ENCODE peak calls at places on chromosomes 7 and 10, in nine cellular contexts. One of them, this sample, is unnamed.

GRCh38 chr7:138987686-138988085 is 6.5 kb upstream of the KIAA1549 start:
- DNase-seq in retina: no peak
- DNase-seq in transverse colon: no peak
- DNase-seq in GM13976: no peak
- DNase-seq in astrocyte of the hippocampus: no peak
- DNase-seq in smooth muscle cell of the brain vasculature: no peak
- DNase-seq in activated T-helper 9 cell treated with anti-CD3 and anti-CD28 coated beads, Interleukin-2, amount 50 U/mL, for 16 hours: no peak
- DNase-seq in hippocampal formation: no peak
- DNase-seq in SW480: no peak
- DNase-seq in this sample: no peak

GRCh38 chr10:78916227-78916626 is 152.5 kb upstream of the ZMIZ1 start:
- DNase-seq in SW480: no peak
- DNase-seq in astrocyte of the hippocampus: no peak
- DNase-seq in smooth muscle cell of the brain vasculature: no peak
- DNase-seq in GM13976: no peak
- DNase-seq in retina: no peak
- DNase-seq in hippocampal formation: no peak
- DNase-seq in transverse colon: no peak
- DNase-seq in activated T-helper 9 cell treated with anti-CD3 and anti-CD28 coated beads, Interleukin-2, amount 50 U/mL, for 16 hours: no peak
- DNase-seq in this sample: no peak

GRCh38 chr7:132972745-132973144 is 109.1 kb downstream of the CHCHD3 start:
- DNase-seq in GM13976: no peak
- DNase-seq in smooth muscle cell of the brain vasculature: no peak
- DNase-seq in retina: no peak
- DNase-seq in astrocyte of the hippocampus: no peak
- DNase-seq in transverse colon: no peak
- DNase-seq in hippocampal formation: no peak
- DNase-seq in activated T-helper 9 cell treated with anti-CD3 and anti-CD28 coated beads, Interleukin-2, amount 50 U/mL, for 16 hours: no peak
- DNase-seq in SW480: no peak
- DNase-seq in this sample: no peak

GRCh38 chr7:69177326-69177897 is 420.9 kb upstream of the AUTS2 start:
- DNase-seq in smooth muscle cell of the brain vasculature: no peak
- DNase-seq in transverse colon: peak
- DNase-seq in GM13976: no peak
- DNase-seq in hippocampal formation: no peak
- DNase-seq in astrocyte of the hippocampus: no peak
- DNase-seq in SW480: no peak
- DNase-seq in activated T-helper 9 cell treated with anti-CD3 and anti-CD28 coated beads, Interleukin-2, amount 50 U/mL, for 16 hours: no peak
- DNase-seq in retina: no peak
- DNase-seq in this sample: no peak

GRCh38 chr10:98258683-98259454 is 9.1 kb downstream of the LOXL4 start:
- DNase-seq in astrocyte of the hippocampus: peak
- DNase-seq in retina: no peak
- DNase-seq in hippocampal formation: no peak
- DNase-seq in activated T-helper 9 cell treated with anti-CD3 and anti-CD28 coated beads, Interleukin-2, amount 50 U/mL, for 16 hours: no peak
- DNase-seq in SW480: peak
- DNase-seq in GM13976: no peak
- DNase-seq in smooth muscle cell of the brain vasculature: no peak
- DNase-seq in transverse colon: no peak
- DNase-seq in this sample: no peak

GRCh38 chr7:81693080-81693479 is 76.8 kb downstream of the HGF start:
- DNase-seq in astrocyte of the hippocampus: no peak
- DNase-seq in retina: no peak
- DNase-seq in hippocampal formation: no peak
- DNase-seq in activated T-helper 9 cell treated with anti-CD3 and anti-CD28 coated beads, Interleukin-2, amount 50 U/mL, for 16 hours: no peak
- DNase-seq in transverse colon: no peak
- DNase-seq in GM13976: no peak
- DNase-seq in smooth muscle cell of the brain vasculature: no peak
- DNase-seq in SW480: no peak
- DNase-seq in this sample: no peak

GRCh38 chr10:59362184-59362966 is at the start of gene FAM13C:
- DNase-seq in transverse colon: peak
- DNase-seq in hippocampal formation: peak
- DNase-seq in astrocyte of the hippocampus: peak
- DNase-seq in SW480: peak
- DNase-seq in activated T-helper 9 cell treated with anti-CD3 and anti-CD28 coated beads, Interleukin-2, amount 50 U/mL, for 16 hours: no peak
- DNase-seq in smooth muscle cell of the brain vasculature: no peak
- DNase-seq in retina: peak
- DNase-seq in GM13976: peak
- DNase-seq in this sample: peak

GRCh38 chr10:13727574-13727973 is 140.8 kb downstream of the PRPF18 start:
- DNase-seq in hippocampal formation: no peak
- DNase-seq in astrocyte of the hippocampus: no peak
- DNase-seq in smooth muscle cell of the brain vasculature: no peak
- DNase-seq in SW480: no peak
- DNase-seq in transverse colon: no peak
- DNase-seq in GM13976: no peak
- DNase-seq in activated T-helper 9 cell treated with anti-CD3 and anti-CD28 coated beads, Interleukin-2, amount 50 U/mL, for 16 hours: no peak
- DNase-seq in retina: no peak
- DNase-seq in this sample: no peak

GRCh38 chr7:67206452-67206851 is 209.8 kb downstream of the TYW1 start:
- DNase-seq in activated T-helper 9 cell treated with anti-CD3 and anti-CD28 coated beads, Interleukin-2, amount 50 U/mL, for 16 hours: no peak
- DNase-seq in GM13976: no peak
- DNase-seq in SW480: no peak
- DNase-seq in astrocyte of the hippocampus: no peak
- DNase-seq in smooth muscle cell of the brain vasculature: no peak
- DNase-seq in retina: no peak
- DNase-seq in transverse colon: no peak
- DNase-seq in hippocampal formation: no peak
- DNase-seq in this sample: no peak

GRCh38 chr10:36331121-36331520 is 689.0 kb upstream of the FZD8 start:
- DNase-seq in activated T-helper 9 cell treated with anti-CD3 and anti-CD28 coated beads, Interleukin-2, amount 50 U/mL, for 16 hours: no peak
- DNase-seq in transverse colon: no peak
- DNase-seq in smooth muscle cell of the brain vasculature: no peak
- DNase-seq in astrocyte of the hippocampus: no peak
- DNase-seq in GM13976: no peak
- DNase-seq in SW480: no peak
- DNase-seq in hippocampal formation: no peak
- DNase-seq in retina: no peak
- DNase-seq in this sample: no peak

GRCh38 chr10:127983701-127984100 is 76.8 kb downstream of the PTPRE start:
- DNase-seq in hippocampal formation: no peak
- DNase-seq in SW480: peak
- DNase-seq in GM13976: no peak
- DNase-seq in astrocyte of the hippocampus: no peak
- DNase-seq in retina: no peak
- DNase-seq in smooth muscle cell of the brain vasculature: no peak
- DNase-seq in transverse colon: peak
- DNase-seq in activated T-helper 9 cell treated with anti-CD3 and anti-CD28 coated beads, Interleukin-2, amount 50 U/mL, for 16 hours: no peak
- DNase-seq in this sample: no peak

GRCh38 chr7:44381494-44382220 is 56.3 kb upstream of the CAMK2B start:
- DNase-seq in hippocampal formation: no peak
- DNase-seq in GM13976: peak
- DNase-seq in astrocyte of the hippocampus: no peak
- DNase-seq in SW480: no peak
- DNase-seq in transverse colon: no peak
- DNase-seq in smooth muscle cell of the brain vasculature: no peak
- DNase-seq in activated T-helper 9 cell treated with anti-CD3 and anti-CD28 coated beads, Interleukin-2, amount 50 U/mL, for 16 hours: no peak
- DNase-seq in retina: no peak
- DNase-seq in this sample: no peak

GRCh38 chr7:16644987-16645592 is 464 bp downstream of the ANKMY2 start:
- DNase-seq in activated T-helper 9 cell treated with anti-CD3 and anti-CD28 coated beads, Interleukin-2, amount 50 U/mL, for 16 hours: no peak
- DNase-seq in SW480: peak
- DNase-seq in retina: no peak
- DNase-seq in transverse colon: peak
- DNase-seq in astrocyte of the hippocampus: peak
- DNase-seq in smooth muscle cell of the brain vasculature: no peak
- DNase-seq in hippocampal formation: peak
- DNase-seq in GM13976: peak
- DNase-seq in this sample: peak

GRCh38 chr7:134636008-134636449 is 10.6 kb upstream of the BPGM start:
- DNase-seq in transverse colon: no peak
- DNase-seq in retina: no peak
- DNase-seq in smooth muscle cell of the brain vasculature: no peak
- DNase-seq in hippocampal formation: no peak
- DNase-seq in activated T-helper 9 cell treated with anti-CD3 and anti-CD28 coated beads, Interleukin-2, amount 50 U/mL, for 16 hours: no peak
- DNase-seq in GM13976: no peak
- DNase-seq in astrocyte of the hippocampus: no peak
- DNase-seq in SW480: no peak
- DNase-seq in this sample: peak

GRCh38 chr7:83824214-83824613 is 175.3 kb upstream of the SEMA3E start:
- DNase-seq in transverse colon: no peak
- DNase-seq in retina: no peak
- DNase-seq in SW480: no peak
- DNase-seq in GM13976: no peak
- DNase-seq in hippocampal formation: no peak
- DNase-seq in activated T-helper 9 cell treated with anti-CD3 and anti-CD28 coated beads, Interleukin-2, amount 50 U/mL, for 16 hours: no peak
- DNase-seq in smooth muscle cell of the brain vasculature: no peak
- DNase-seq in astrocyte of the hippocampus: peak
- DNase-seq in this sample: no peak

GRCh38 chr10:2048337-2048973 is 311.1 kb upstream of the ADARB2 start:
- DNase-seq in hippocampal formation: no peak
- DNase-seq in GM13976: no peak
- DNase-seq in retina: no peak
- DNase-seq in activated T-helper 9 cell treated with anti-CD3 and anti-CD28 coated beads, Interleukin-2, amount 50 U/mL, for 16 hours: no peak
- DNase-seq in transverse colon: no peak
- DNase-seq in smooth muscle cell of the brain vasculature: no peak
- DNase-seq in SW480: no peak
- DNase-seq in astrocyte of the hippocampus: no peak
- DNase-seq in this sample: no peak